ENCODE peak calls at places on chromosomes 13 and 19, in eight cellular contexts. J, Q, N, X, B, G, S and D are unnamed samples.

GRCh38 chr13:51738226-51738905 is 65.6 kb downstream of the DHRS12 start:
- DNase-seq in G (no peak), S (no peak), N (no peak), X (no peak), B (no peak), J (no peak), Q (no peak), D (no peak)

GRCh38 chr19:49196527-49197240 is 39.1 kb downstream of the TRPM4 start:
- DNase-seq in N (no peak), Q (no peak), S (peak; percentile 62), X (no peak), J (peak; percentile 14), G (no peak), B (no peak), D (no peak)

GRCh38 chr19:2454199-2454961 is 2.4 kb downstream of the LMNB2 start:
- DNase-seq in X (no peak), J (no peak), B (no peak), N (no peak), G (no peak), Q (no peak), S (no peak), D (no peak)

GRCh38 chr13:20182231-20182846 is 10.4 kb downstream of the GJB2 start:
- DNase-seq in S (no peak), G (peak; percentile 36), J (peak; percentile 65), X (peak; percentile 89), Q (peak; percentile 81), N (peak; percentile 82), B (no peak), D (peak; percentile 82)

GRCh38 chr19:12628040-12629022 is 17.6 kb downstream of the ZNF791 start:
- DNase-seq in N (peak; percentile 36), Q (no peak), S (no peak), G (no peak), X (peak; percentile 47), B (no peak), J (peak; percentile 40), D (no peak)

GRCh38 chr13:76148926-76149325 is 512.8 kb downstream of the LMO7 start:
- DNase-seq in B (no peak), N (peak; percentile 56), Q (no peak), J (peak; percentile 93), S (no peak), G (peak; percentile 63), X (peak; percentile 52), D (peak; percentile 54)

GRCh38 chr19:16070366-16070990 is 5.8 kb upstream of the TPM4 start:
- DNase-seq in J (no peak), Q (no peak), B (no peak), S (peak; percentile 36), G (no peak), N (no peak), X (no peak), D (peak; percentile 25)

GRCh38 chr13:90105881-90106496 is 1241.5 kb upstream of the MIR17HG start:
- DNase-seq in S (no peak), Q (no peak), G (no peak), B (no peak), J (peak; percentile 84), N (peak; percentile 38), X (peak; percentile 86), D (peak; percentile 2)

GRCh38 chr19:43310221-43310620 is 40.9 kb upstream of the PSG9 start:
- DNase-seq in X (no peak), B (no peak), G (no peak), S (no peak), Q (no peak), N (no peak), J (no peak), D (no peak)

GRCh38 chr19:2627319-2627829 is 75.1 kb downstream of the GNG7 start:
- DNase-seq in B (peak; percentile 65), X (peak; percentile 98), G (peak; percentile 88), J (peak; percentile 99), Q (no peak), S (peak; percentile 65), N (peak; percentile 99), D (peak; percentile 99)

GRCh38 chr13:114119196-114119595 is 13.2 kb downstream of the RASA3 start:
- DNase-seq in B (no peak), N (peak; percentile 91), S (no peak), G (no peak), J (peak; percentile 95), X (peak; percentile 93), Q (peak; percentile 77), D (peak; percentile 92)

GRCh38 chr19:3759482-3760254 is 1.8 kb downstream of the APBA3 start:
- DNase-seq in J (no peak), N (no peak), X (no peak), S (no peak), B (no peak), Q (no peak), G (no peak), D (no peak)

GRCh38 chr13:114157869-114158495 is 21.1 kb upstream of the CFAP97D2 start:
- DNase-seq in B (no peak), X (no peak), G (no peak), J (no peak), N (no peak), Q (no peak), S (no peak), D (no peak)

GRCh38 chr19:35056513-35057063 is 15.1 kb downstream of the HPN start:
- DNase-seq in S (no peak), N (no peak), B (no peak), J (no peak), X (no peak), Q (no peak), G (no peak), D (no peak)

GRCh38 chr19:35054626-35055025 is 13.1 kb downstream of the HPN start:
- DNase-seq in G (no peak), B (no peak), X (no peak), Q (no peak), S (no peak), N (no peak), J (no peak), D (no peak)

GRCh38 chr19:35058370-35058769 is 16.8 kb downstream of the HPN start:
- DNase-seq in B (no peak), G (no peak), X (no peak), N (no peak), J (no peak), Q (no peak), S (no peak), D (no peak)

GRCh38 chr19:35053667-35054293 is 12.3 kb downstream of the HPN start:
- DNase-seq in N (no peak), S (no peak), G (no peak), J (no peak), B (no peak), X (no peak), Q (no peak), D (no peak)

GRCh38 chr19:35055715-35056179 is 14.2 kb downstream of the HPN start:
- DNase-seq in N (no peak), B (no peak), Q (peak; percentile 59), J (no peak), X (no peak), G (no peak), S (no peak), D (no peak)
- TF ChIP-seq CTCF in N (no peak), B (no peak), Q (peak; percentile 61), J (no peak), X (peak; percentile 33), G (no peak), S (no peak), D (peak; percentile 7)

DNA sequence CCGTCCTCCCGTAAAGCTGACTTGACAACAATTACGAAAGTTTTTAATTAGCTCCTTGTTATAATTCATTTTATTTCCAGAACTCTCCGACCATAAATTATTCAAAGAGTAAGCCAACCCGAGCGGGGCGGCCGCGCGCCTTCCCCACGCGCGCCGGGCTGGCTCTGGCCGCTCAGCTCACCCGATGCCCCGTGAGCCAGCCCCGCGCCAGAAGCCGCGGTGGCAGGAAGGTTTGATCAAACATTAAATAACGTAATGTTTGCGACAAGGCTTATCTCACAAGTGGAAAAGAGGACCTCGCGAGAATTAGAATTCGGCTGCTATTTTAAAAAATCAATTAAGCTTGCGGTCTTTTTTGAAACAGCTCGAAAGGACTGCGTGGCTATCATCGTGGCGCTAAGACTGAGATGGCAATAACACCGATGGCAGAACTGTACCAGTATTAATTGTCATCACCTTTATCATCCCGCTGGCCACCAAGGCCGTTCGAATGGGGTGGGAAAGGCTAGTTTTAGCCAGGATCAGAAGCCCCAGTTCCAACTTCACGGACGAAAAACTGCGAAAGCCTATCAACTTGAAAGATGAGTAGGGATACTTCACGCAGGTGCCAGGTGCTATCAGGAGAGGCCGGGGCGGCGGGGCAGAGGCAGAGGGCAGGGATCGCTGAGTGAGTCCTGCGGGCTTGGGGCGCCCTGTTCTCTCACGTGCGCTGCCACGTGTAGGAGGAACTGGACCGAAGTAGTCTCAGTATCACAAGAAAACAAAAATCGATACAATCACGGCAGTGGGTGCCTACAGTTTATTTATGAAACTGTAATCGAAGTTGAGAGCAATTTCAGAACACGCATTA is 6.4 kb downstream of the POU4F1 start:
- DNase-seq in Q (peak; percentile 61), X (no peak), G (no peak), N (no peak), J (no peak), B (no peak), S (no peak), D (peak; percentile 21)
- H3K4me3 ChIP-seq in Q (peak overlapping the region; percentile 51), X (no peak overlapping the region), G (no peak overlapping the region), N (no peak overlapping the region), J (no peak overlapping the region), B (no peak overlapping the region), S (peak overlapping the region; percentile 18), D (no peak overlapping the region)

DNA sequence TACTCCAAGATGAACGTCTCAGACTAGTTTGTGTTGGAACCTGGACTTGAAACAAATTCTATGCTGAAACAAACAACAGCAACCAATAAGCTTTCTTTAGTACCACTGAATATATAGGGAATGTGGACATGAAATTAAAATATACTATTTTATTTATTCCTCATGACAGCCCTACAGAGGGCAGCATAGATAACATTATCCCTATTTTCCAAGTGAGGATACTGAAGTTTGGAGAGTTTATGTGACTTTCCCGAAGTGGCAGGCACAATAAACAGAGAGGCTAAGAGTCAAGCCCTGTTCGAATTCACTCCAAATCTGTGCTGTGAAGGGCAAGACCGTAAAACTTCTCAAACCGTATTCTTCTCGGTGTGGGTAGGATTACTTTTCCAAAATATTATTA is 509.9 kb upstream of the GPC6 start:
- DNase-seq in B (no peak), S (no peak), J (peak; percentile 21), G (no peak), N (peak; percentile 9), Q (no peak), X (peak; percentile 42), D (peak; percentile 1)
- TF ChIP-seq CTCF in B (no peak), S (peak; percentile 22), J (peak; percentile 52), G (no peak), N (no peak), Q (peak; percentile 31), X (peak; percentile 55), D (peak; percentile 26)

GRCh38 chr19:10431943-10432735 is 11.8 kb downstream of the PDE4A start:
- DNase-seq in B (no peak), X (no peak), G (no peak), Q (peak; percentile 73), S (peak; percentile 82), J (peak; percentile 41), N (peak; percentile 34), D (peak; percentile 80)

GRCh38 chr19:10430505-10431253 is 10.3 kb downstream of the PDE4A start:
- DNase-seq in Q (peak; percentile 44), J (peak; percentile 45), B (no peak), N (peak; percentile 32), G (no peak), X (peak; percentile 36), S (peak; percentile 79), D (peak; percentile 45)

GRCh38 chr19:10433131-10433536 is 12.8 kb downstream of the PDE4A start:
- DNase-seq in G (no peak), N (no peak), S (no peak), Q (no peak), B (no peak), X (no peak), J (no peak), D (no peak)

GRCh38 chr19:10431254-10431942 is 11.1 kb downstream of the PDE4A start:
- DNase-seq in N (peak; percentile 50), Q (no peak), J (peak; percentile 39), S (no peak), X (no peak), B (no peak), G (no peak), D (no peak)

GRCh38 chr19:10432736-10433130 is 12.4 kb downstream of the PDE4A start:
- DNase-seq in N (no peak), B (no peak), G (no peak), Q (no peak), J (no peak), X (no peak), S (peak; percentile 34), D (no peak)
- H3K4me3 ChIP-seq in N (peak overlapping the region; percentile 62), B (no peak overlapping the region), G (peak overlapping the region; percentile 47), Q (no peak overlapping the region), J (peak overlapping the region; percentile 66), X (peak overlapping the region; percentile 61), S (peak overlapping the region; percentile 76), D (peak overlapping the region; percentile 60)